ENCODE peak calls at places on chromosome 21, in seven cellular contexts. H is T-helper 1 cell, J is retina, N is psoas muscle, D is endodermal cell, I is right cardiac atrium, L is dermis microvascular lymphatic vessel endothelial cell. G is an unnamed sample.

GRCh38 chr21:27693376-27693775 is 726.5 kb upstream of the ADAMTS5 start:
- DNase-seq in H (no peak), N (no peak), L (no peak), I (no peak), J (no peak), D (no peak), G (no peak)

GRCh38 chr21:20617130-20617529 is 381.1 kb upstream of the NCAM2 start:
- DNase-seq in L (no peak), N (no peak), J (no peak), D (peak; percentile 66), I (no peak), H (no peak), G (no peak)

GRCh38 chr21:35294231-35294898 is 245.3 kb upstream of the RUNX1 start:
- DNase-seq in N (no peak), H (no peak), I (no peak), L (no peak), J (no peak), D (peak; percentile 73), G (no peak)

GRCh38 chr21:18522181-18522771 is 118.7 kb upstream of the TMPRSS15 start:
- DNase-seq in I (no peak), N (no peak), J (no peak), D (no peak), L (no peak), H (no peak), G (no peak)

GRCh38 chr21:16407403-16408279 is 677.9 kb downstream of the USP25 start:
- DNase-seq in N (no peak), L (no peak), J (peak; percentile 7), H (no peak), I (no peak), D (no peak), G (no peak)

GRCh38 chr21:31158789-31159581 is 120.7 kb upstream of the KRTAP19-8 start:
- DNase-seq in J (no peak), I (no peak), N (no peak), H (no peak), L (no peak), D (peak; percentile 57), G (no peak)

GRCh38 chr21:46179708-46180078 is 4.6 kb downstream of the SPATC1L start:
- DNase-seq in I (no peak), J (no peak), H (no peak), N (no peak), D (no peak), L (no peak), G (no peak)

GRCh38 chr21:36486246-36486645 is 6.3 kb upstream of the CLDN14 start:
- DNase-seq in H (no peak), J (no peak), D (no peak), L (no peak), N (no peak), I (peak; percentile 32), G (no peak)

GRCh38 chr21:36803801-36804452 is 105.0 kb downstream of the SIM2 start:
- DNase-seq in D (no peak), H (no peak), N (no peak), J (no peak), L (no peak), I (no peak), G (no peak)

GRCh38 chr21:36282568-36283230 is 37.3 kb upstream of the MORC3 start:
- DNase-seq in I (no peak), L (no peak), N (no peak), J (no peak), H (no peak), D (no peak), G (no peak)

GRCh38 chr21:44759628-44760285 is 41.9 kb downstream of the UBE2G2 start:
- DNase-seq in H (no peak), L (no peak), J (no peak), N (no peak), D (peak; percentile 31), I (no peak), G (no peak)

GRCh38 chr21:26513212-26513611 is 59.9 kb downstream of the CYYR1 start:
- DNase-seq in I (peak; percentile 38), D (no peak), L (no peak), J (no peak), H (no peak), N (no peak), G (no peak)

GRCh38 chr21:41900401-41900800 is 21.3 kb upstream of the PRDM15 start:
- DNase-seq in J (no peak), I (no peak), D (no peak), L (no peak), N (no peak), H (no peak), G (no peak)

GRCh38 chr21:30249936-30250335 is 32.8 kb downstream of the KRTAP24-1 start:
- DNase-seq in L (no peak), I (no peak), D (no peak), J (no peak), H (no peak), N (no peak), G (no peak)

GRCh38 chr21:15943009-15943666 is 213.4 kb downstream of the USP25 start:
- DNase-seq in J (no peak), L (no peak), N (no peak), D (no peak), H (no peak), I (no peak), G (no peak)

GRCh38 chr21:16563795-16564194 is 834.0 kb downstream of the USP25 start:
- DNase-seq in J (no peak), N (no peak), L (peak; percentile 68), H (no peak), D (peak; percentile 83), I (no peak), G (no peak)

G was measured in effector CD4-positive, alpha-beta T cell.